ENCODE peak calls at places on chromosomes 3 and 15, in ten cellular contexts. Z, K, E, G, W, C, J, T, B and Y are unnamed samples.

GRCh38 chr15:94305133-94305532 is 73.8 kb downstream of the MCTP2 start:
- DNase-seq in T (no peak), B (no peak), E (no peak), W (no peak), J (no peak), G (no peak), Z (no peak), C (no peak), K (no peak), Y (no peak)

GRCh38 chr3:155805204-155805801 is 775 bp downstream of the C3orf33 start:
- DNase-seq in C (no peak), B (peak; percentile 21), G (no peak), W (peak; percentile 60), E (no peak), Z (no peak), K (no peak), J (peak; percentile 60), T (peak; percentile 50), Y (no peak)

GRCh38 chr15:65032823-65033537 is 3.5 kb upstream of the MTFMT start:
- DNase-seq in K (peak; percentile 34), C (peak; percentile 72), B (peak; percentile 99), Z (no peak), T (peak; percentile 69), E (peak; percentile 73), G (no peak), W (no peak), J (peak; percentile 84), Y (no peak)

GRCh38 chr15:58522865-58523264 is 91.1 kb downstream of the LIPC start:
- DNase-seq in B (no peak), G (no peak), J (no peak), C (no peak), W (no peak), K (no peak), Z (no peak), T (no peak), E (no peak), Y (no peak)

GRCh38 chr15:69559440-69560215 is 107.0 kb downstream of the RPLP1 start:
- DNase-seq in C (no peak), K (no peak), T (peak; percentile 28), B (no peak), Z (no peak), J (peak; percentile 32), W (no peak), G (no peak), E (no peak), Y (no peak)

GRCh38 chr3:34683851-34684250 is 885.4 kb downstream of the PDCD6IP start:
- DNase-seq in E (no peak), B (peak; percentile 36), J (peak; percentile 70), G (peak; percentile 40), Z (peak; percentile 23), C (peak; percentile 77), W (peak; percentile 76), T (peak; percentile 60), K (peak; percentile 2), Y (peak; percentile 4)

GRCh38 chr15:100889359-100890058 is 9.9 kb downstream of the ALDH1A3 start:
- DNase-seq in G (peak; percentile 65), B (no peak), K (no peak), E (peak; percentile 29), J (no peak), W (peak; percentile 83), Z (no peak), T (peak; percentile 91), C (peak; percentile 72), Y (peak; percentile 63)

GRCh38 chr15:88166330-88166993 is 90.1 kb downstream of the NTRK3 start:
- DNase-seq in B (peak; percentile 24), W (no peak), K (no peak), Z (no peak), E (no peak), G (no peak), C (no peak), T (peak; percentile 7), J (peak; percentile 0), Y (no peak)

GRCh38 chr15:36693644-36694043 is 114.2 kb downstream of the CDIN1 start:
- DNase-seq in E (no peak), C (no peak), W (no peak), J (no peak), G (no peak), Z (no peak), K (no peak), B (no peak), T (no peak), Y (no peak)

GRCh38 chr3:71512000-71512399 is 71.5 kb downstream of the FOXP1 start:
- DNase-seq in B (peak; percentile 16), E (no peak), C (no peak), J (no peak), G (no peak), W (no peak), Z (no peak), K (peak; percentile 66), T (no peak), Y (no peak)

GRCh38 chr15:40238927-40239591 is at the start of gene PAK6:
- DNase-seq in K (peak; percentile 16), J (peak; percentile 95), T (peak; percentile 50), W (peak; percentile 62), Z (no peak), B (peak; percentile 92), G (peak; percentile 53), E (no peak), C (peak; percentile 66), Y (peak; percentile 51)

GRCh38 chr3:52004158-52004787 is 8.6 kb upstream of the RPL29 start:
- DNase-seq in T (peak; percentile 70), E (no peak), W (no peak), C (no peak), K (no peak), G (no peak), J (no peak), B (no peak), Z (no peak), Y (no peak)

GRCh38 chr15:41285285-41285684 is 47.1 kb downstream of the OIP5 start:
- DNase-seq in W (no peak), C (no peak), G (no peak), T (no peak), Z (no peak), J (peak; percentile 8), K (no peak), B (no peak), E (no peak), Y (no peak)

GRCh38 chr3:121969631-121970030 is 52.4 kb downstream of the ILDR1 start:
- DNase-seq in T (no peak), G (no peak), Z (no peak), B (peak; percentile 62), C (no peak), K (no peak), E (no peak), J (no peak), W (no peak), Y (no peak)

GRCh38 chr15:68330911-68331310 is 53.4 kb downstream of the FEM1B start:
- DNase-seq in C (no peak), Z (no peak), W (no peak), T (no peak), K (no peak), G (no peak), E (no peak), J (no peak), B (no peak), Y (no peak)

GRCh38 chr3:3800076-3800448 is 831 bp downstream of the LRRN1 start:
- DNase-seq in J (no peak), C (peak; percentile 50), Z (no peak), K (no peak), E (no peak), B (no peak), G (no peak), W (no peak), T (no peak), Y (no peak)

GRCh38 chr3:37181766-37182165 is 7.4 kb upstream of the LRRFIP2 start:
- DNase-seq in E (no peak), J (peak; percentile 54), W (no peak), C (no peak), G (no peak), Z (no peak), K (no peak), T (no peak), B (no peak), Y (no peak)

GRCh38 chr15:90871716-90872480 is 3.5 kb downstream of the FURIN start:
- DNase-seq in Z (no peak), J (peak; percentile 40), C (peak; percentile 53), K (no peak), G (no peak), W (no peak), T (peak; percentile 19), E (no peak), B (peak; percentile 54), Y (no peak)

GRCh38 chr3:189975376-189975990 is 145.2 kb downstream of the P3H2 start:
- DNase-seq in G (no peak), E (no peak), Z (no peak), W (no peak), J (no peak), T (peak; percentile 39), B (no peak), K (no peak), C (no peak), Y (no peak)

GRCh38 chr3:46867550-46867898 is 4.3 kb upstream of the MYL3 start:
- DNase-seq in E (no peak), W (peak; percentile 91), T (no peak), B (no peak), J (no peak), K (no peak), Z (no peak), C (peak; percentile 89), G (no peak), Y (no peak)

GRCh38 chr3:114498779-114499370 is 205.0 kb downstream of the TIGIT start:
- DNase-seq in C (no peak), B (peak; percentile 80), G (peak; percentile 80), T (peak; percentile 83), J (peak; percentile 89), W (no peak), K (no peak), E (peak; percentile 62), Z (peak; percentile 17), Y (peak; percentile 81)

GRCh38 chr3:171774516-171774915 is 35.8 kb downstream of the PLD1 start:
- DNase-seq in Z (no peak), C (no peak), W (no peak), K (no peak), G (no peak), E (no peak), T (no peak), B (no peak), J (no peak), Y (no peak)

GRCh38 chr3:139394116-139394515 is 4.7 kb upstream of the COPB2 start:
- DNase-seq in Z (no peak), G (no peak), E (no peak), W (no peak), B (no peak), C (no peak), K (no peak), T (no peak), J (no peak), Y (no peak)

GRCh38 chr3:102665183-102665582 is 230.4 kb downstream of the ZPLD1 start:
- DNase-seq in W (no peak), E (no peak), K (no peak), B (no peak), T (no peak), J (no peak), Z (no peak), C (no peak), G (no peak), Y (no peak)